ENCODE peak calls at places on chromosomes 6 and 20, in seven cellular contexts. N is body of pancreas, U is lower leg skin, R is Peyer's patch, X is A549, A is IMR-90, P is adrenal gland. O is an unnamed sample.

GRCh38 chr20:51122931-51123658 is 100.2 kb upstream of the KCNG1 start:
- DNase-seq in N (no peak), U (no peak), R (no peak), X (no peak), A (no peak), P (no peak), O (no peak)

GRCh38 chr6:10633216-10633615 is 61.2 kb downstream of the C6orf52 start:
- DNase-seq in N (no peak), U (no peak), R (no peak), X (peak), A (peak), P (no peak), O (no peak)

GRCh38 chr20:51562334-51563140 is 20.0 kb upstream of the NFATC2 start:
- DNase-seq in N (peak), U (peak), R (peak), X (peak), A (peak), P (peak), O (peak)

GRCh38 chr6:6105472-6106036 is 98.8 kb upstream of the NRN1 start:
- DNase-seq in N (no peak), U (no peak), R (no peak), X (no peak), A (no peak), P (no peak), O (peak)

GRCh38 chr6:28980137-28980796 is 24.8 kb downstream of the ZNF311 start:
- DNase-seq in N (no peak), U (no peak), R (no peak), X (no peak), A (no peak), P (no peak), O (no peak)

GRCh38 chr6:83098589-83098988 is 31.1 kb downstream of the DOP1A start:
- DNase-seq in N (no peak), U (no peak), R (no peak), X (no peak), A (no peak), P (no peak), O (no peak)

GRCh38 chr6:167846997-167847606 is 20.4 kb downstream of the AFDN start:
- DNase-seq in N (no peak), U (no peak), R (no peak), X (no peak), A (no peak), P (no peak), O (no peak)

GRCh38 chr20:50450961-50451752 is 59.0 kb upstream of the PTPN1 start:
- DNase-seq in N (no peak), U (peak), R (peak), X (no peak), A (peak), P (peak), O (no peak)

GRCh38 chr6:46221221-46221793 is 50.5 kb upstream of the ENPP5 start:
- DNase-seq in N (no peak), U (no peak), R (no peak), X (peak), A (peak), P (no peak), O (peak)

GRCh38 chr6:158409451-158409850 is 97.2 kb downstream of the TULP4 start:
- DNase-seq in N (no peak), U (no peak), R (no peak), X (no peak), A (peak), P (no peak), O (no peak)

GRCh38 chr6:30447237-30447636 is 42.1 kb upstream of the HLA-E start:
- DNase-seq in N (no peak), U (no peak), R (no peak), X (peak), A (peak), P (no peak), O (no peak)

DNA sequence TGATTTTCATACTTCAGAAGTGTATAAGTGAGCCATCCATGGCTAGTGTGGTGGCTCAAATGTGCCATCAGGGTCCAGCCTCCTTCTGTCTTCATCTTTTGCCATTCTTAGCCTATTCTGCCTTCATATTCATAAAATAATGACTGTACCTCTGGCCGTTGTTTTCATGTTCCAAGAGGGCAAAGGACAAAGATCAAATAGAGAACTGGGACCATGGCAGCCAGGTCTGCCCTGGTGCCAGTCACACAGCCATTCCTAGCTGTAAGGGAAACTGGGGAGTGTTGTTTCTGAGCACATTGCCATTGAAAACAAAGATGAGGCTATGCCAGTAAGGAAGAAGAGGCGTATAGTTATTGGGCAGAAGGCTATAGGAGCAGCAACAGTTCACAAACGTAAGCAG is 518.6 kb downstream of the TFAP2B start:
- DNase-seq in N (no peak), U (no peak), R (no peak), X (no peak), A (no peak), P (no peak), O (no peak)
- TF ChIP-seq POLR2A in N (no peak), U (no peak), R (no peak), X (no peak), A (no peak), P (no peak), O (no peak)

DNA sequence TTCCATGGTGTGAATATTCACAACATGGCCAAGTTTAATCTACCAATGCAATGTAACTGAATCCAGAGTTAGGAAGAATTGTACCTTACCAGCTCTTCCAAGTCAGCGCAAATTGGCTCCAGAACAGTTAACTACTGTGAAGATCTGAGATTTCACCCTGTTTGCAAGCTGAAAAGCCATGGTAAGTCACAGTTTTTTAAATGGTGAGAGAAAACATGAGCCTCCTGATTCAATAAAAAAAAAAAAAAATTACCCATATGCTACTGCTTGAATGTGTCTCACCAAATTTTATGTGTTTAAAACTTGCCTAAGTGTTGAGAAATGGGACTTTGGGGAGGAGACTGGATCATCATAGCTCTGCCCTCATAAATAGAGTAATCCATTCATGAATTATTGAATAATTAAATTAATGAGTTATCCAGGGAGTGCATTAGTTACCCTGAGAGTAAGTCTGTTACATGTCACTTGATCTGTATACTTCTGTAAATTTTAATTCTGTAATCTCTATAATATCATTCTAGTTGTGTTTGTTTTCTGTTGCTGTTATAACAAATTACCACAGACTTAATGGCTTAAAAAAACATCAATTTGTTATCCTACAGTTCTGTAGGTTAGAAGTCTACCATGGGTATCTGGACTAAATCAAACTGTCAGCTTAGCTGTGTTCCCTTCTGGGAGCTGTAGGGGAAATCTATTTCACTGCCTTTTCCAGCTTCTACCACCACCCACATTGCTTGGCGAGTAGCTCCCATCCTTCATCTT is 1355.9 kb downstream of the GRIK2 start:
- DNase-seq in N (no peak), U (no peak), R (no peak), X (no peak), A (no peak), P (no peak), O (no peak)
- TF ChIP-seq POLR2A in N (no peak), U (no peak), R (no peak), X (no peak), A (no peak), P (no peak), O (no peak)

DNA sequence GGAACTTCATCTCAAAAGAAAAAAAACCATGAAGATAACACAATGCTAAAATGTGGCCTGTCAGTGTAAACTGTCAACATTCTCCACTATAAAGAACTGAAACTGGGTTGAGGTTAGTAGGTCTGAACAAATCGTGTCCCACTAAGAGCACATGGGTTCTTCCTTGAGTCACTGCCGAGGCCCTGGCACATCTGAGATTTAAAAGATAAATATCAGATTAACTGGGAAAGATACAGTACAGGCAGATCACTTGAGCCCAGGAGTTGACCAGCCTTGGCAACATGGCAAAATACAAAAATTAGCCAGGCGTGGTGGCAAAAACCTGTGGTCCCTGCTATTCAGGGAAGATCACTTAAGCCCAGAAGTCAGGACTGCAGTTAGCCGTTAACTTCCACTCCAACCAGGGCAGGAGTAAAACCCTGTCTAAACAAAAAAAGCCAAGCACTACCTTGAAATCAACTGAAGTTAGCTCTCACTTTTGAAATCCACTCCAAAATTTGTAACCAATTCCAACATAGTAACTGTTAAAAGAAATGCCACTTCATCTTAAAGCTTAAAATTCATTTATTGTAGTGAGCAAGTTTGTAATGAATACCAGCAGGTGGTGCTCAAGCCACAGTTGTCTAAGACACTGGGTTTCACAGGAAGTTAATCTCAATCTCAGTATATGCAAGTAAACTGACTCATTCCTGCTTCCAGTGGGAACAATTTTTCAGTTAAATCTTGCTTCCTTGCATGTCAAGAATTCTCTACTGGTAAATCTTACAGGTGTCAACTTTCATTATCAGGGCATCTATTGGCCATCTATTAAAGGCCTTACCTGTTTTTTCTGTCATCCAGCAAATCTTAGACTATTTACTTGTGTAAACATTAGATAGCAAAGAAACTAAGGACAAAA is 5.4 kb downstream of the EEF1A1 start:
- DNase-seq in N (peak), U (peak), R (peak), X (no peak), A (peak), P (peak), O (peak)
- TF ChIP-seq POLR2A in N (no peak), U (no peak), R (peak), X (no peak), A (peak), P (no peak), O (peak)

GRCh38 chr20:62967149-62967501 is 14.6 kb downstream of the SLC17A9 start:
- DNase-seq in N (no peak), U (no peak), R (no peak), X (no peak), A (no peak), P (no peak), O (no peak)

GRCh38 chr20:62969179-62969760 is 16.8 kb downstream of the SLC17A9 start:
- DNase-seq in N (no peak), U (no peak), R (no peak), X (no peak), A (no peak), P (no peak), O (no peak)

GRCh38 chr20:62966212-62967148 is 14.0 kb downstream of the SLC17A9 start:
- DNase-seq in N (no peak), U (no peak), R (no peak), X (no peak), A (no peak), P (no peak), O (no peak)

GRCh38 chr20:62968378-62969178 is 16.1 kb downstream of the SLC17A9 start:
- DNase-seq in N (no peak), U (no peak), R (no peak), X (no peak), A (no peak), P (no peak), O (no peak)

GRCh38 chr20:62967628-62968351 is 15.3 kb downstream of the SLC17A9 start:
- DNase-seq in N (no peak), U (no peak), R (no peak), X (no peak), A (no peak), P (no peak), O (no peak)
- TF ChIP-seq POLR2A in N (no peak), U (no peak), R (no peak), X (no peak), A (no peak), P (no peak), O (no peak)

GRCh38 chr6:13494137-13494536 is 6.7 kb upstream of the GFOD1 start:
- DNase-seq in N (no peak), U (no peak), R (no peak), X (no peak), A (no peak), P (no peak), O (no peak)
- TF ChIP-seq POLR2A in N (no peak), U (no peak), R (no peak), X (no peak), A (no peak), P (no peak), O (no peak)

GRCh38 chr6:109383438-109383940 is 1.2 kb upstream of the CD164 start:
- DNase-seq in N (no peak), U (no peak), R (no peak), X (no peak), A (no peak), P (no peak), O (peak)

GRCh38 chr6:109381007-109381746 is 1.1 kb downstream of the CD164 start:
- DNase-seq in N (no peak), U (no peak), R (no peak), X (no peak), A (peak), P (no peak), O (peak)

GRCh38 chr6:109379706-109380105 is 2.6 kb downstream of the CD164 start:
- DNase-seq in N (no peak), U (no peak), R (no peak), X (no peak), A (peak), P (no peak), O (peak)

GRCh38 chr6:109381747-109382575 is at the start of gene CD164:
- DNase-seq in N (peak), U (peak), R (peak), X (peak), A (peak), P (peak), O (peak)

DNA sequence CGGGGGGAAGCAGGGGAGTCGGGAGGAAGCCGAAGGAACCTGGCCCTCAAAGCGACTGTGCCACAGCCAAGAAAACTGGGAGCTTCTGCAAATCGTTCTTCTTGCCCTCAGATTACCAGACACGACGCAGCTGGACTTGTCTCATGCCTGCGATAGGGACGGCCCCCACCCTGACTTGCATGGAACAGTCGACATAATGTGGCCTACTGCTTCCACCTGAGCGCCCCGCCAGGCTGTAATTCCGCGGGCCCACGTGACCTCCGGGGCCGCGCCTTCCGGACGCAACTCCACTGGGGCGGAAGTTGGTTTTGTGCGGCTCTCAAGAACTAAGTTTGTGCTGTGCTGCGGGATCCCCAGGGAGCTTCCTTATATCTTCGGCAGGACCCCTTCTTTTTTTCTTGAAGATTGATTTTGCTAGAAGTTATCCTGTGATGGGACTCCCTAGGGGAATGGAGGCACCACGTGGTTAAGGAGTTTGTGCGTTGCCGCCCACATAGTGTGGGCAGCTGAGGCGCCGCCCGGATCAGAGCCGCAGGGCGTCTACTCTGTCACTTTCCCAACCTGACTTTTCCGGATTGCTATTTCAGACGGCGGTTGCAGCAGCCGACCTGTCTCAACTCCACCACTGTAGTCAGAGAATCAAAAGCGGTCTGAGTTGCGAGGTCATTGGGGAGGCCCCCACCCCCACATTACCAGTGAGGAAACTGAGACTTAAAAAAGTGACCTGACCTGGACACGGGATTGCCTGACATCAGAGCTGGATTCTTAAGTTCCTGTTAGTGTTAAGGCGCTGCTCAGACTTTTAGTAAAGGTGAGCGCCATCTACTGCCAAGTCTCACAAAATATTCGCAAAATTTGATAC is 540 bp upstream of the CD164 start:
- DNase-seq in N (peak), U (peak), R (peak), X (peak), A (peak), P (peak), O (peak)
- TF ChIP-seq POLR2A in N (peak), U (no peak), R (peak), X (no peak), A (peak), P (peak), O (peak)

DNA sequence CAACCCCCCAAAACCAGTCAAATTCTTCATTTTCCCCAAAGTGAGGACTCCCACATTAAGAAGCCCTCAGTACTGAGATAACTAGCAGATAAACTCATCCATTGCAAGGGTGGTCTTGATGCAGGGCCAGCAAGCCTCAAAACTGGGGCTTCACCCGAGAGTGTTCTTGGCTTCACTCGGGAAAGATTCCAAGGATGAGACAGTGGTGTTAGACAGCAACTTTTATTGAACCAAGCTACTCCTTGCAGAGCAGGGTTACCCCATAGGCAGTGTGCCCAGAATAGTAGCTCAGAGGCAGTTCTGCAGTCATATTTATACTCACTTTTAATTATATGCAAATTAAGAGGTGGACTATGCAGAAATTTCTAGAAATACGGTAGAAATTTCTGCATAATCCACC is 15.8 kb upstream of the HLA-DQA1 start:
- DNase-seq in N (no peak), U (no peak), R (no peak), X (no peak), A (no peak), P (no peak), O (no peak)
- TF ChIP-seq POLR2A in N (no peak), U (no peak), R (no peak), X (no peak), A (no peak), P (no peak), O (no peak)

DNA sequence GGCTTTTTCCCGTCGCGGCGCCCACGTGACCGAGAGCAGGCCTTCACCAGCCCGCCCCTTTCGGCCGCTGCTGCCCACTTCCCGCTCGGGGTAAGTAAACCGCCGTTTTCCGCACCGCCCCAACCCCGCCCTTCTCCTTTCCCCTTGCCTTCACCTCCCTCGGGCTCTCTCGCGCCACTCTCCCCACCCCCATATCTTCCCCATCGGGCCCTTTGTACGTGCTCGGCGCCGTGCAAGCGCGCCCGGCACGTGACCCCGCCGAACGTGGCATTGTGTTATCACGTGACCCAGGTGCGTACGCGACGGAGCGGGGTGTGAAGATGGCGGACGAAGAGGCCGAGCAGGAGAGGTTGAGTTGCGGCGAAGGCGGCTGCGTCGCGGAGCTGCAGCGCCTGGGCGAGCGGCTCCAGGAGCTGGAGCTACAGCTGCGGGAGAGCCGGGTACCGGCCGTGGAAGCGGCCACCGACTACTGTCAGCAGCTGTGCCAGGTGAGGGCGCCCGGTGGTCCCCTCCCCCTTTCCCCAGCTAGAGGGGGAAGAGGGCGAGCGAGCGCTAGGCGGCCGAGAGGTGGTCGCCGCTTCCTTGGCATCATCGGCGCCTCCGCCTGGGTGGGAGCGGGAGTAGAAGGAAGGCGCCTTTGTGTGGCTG is at the start of gene ZNF292:
- DNase-seq in N (peak), U (peak), R (peak), X (peak), A (peak), P (peak), O (peak)
- TF ChIP-seq POLR2A in N (peak), U (peak), R (peak), X (peak), A (peak), P (peak), O (peak)

O was measured in erythroblast.